ENCODE peak calls at places on chromosomes 6 and 20, in six cellular contexts. C is activated T-cell treated with anti-CD3 and anti-CD28 coated beads, Interleukin-2, amount 50 U/mL, for 24 hours; S is iris pigment epithelial cell; V is stimulated activated CD8-positive, alpha-beta memory T cell treated with anti-CD3 and anti-CD28 coated beads, Interleukin-2, amount 100 ng/mL, for 1 hour; R is tibial artery; O is ACHN. Y is an unnamed sample.

GRCh38 chr6:39240155-39240757 is 11.0 kb upstream of the KCNK5 start:
- DNase-seq in S (no peak), C (no peak), O (no peak), V (no peak), R (no peak), Y (no peak)

GRCh38 chr20:58294497-58295455 is 14.7 kb upstream of the RAB22A start:
- DNase-seq in C (no peak), S (peak; percentile 6), R (no peak), O (no peak), V (no peak), Y (no peak)

GRCh38 chr6:21438237-21438985 is 155.1 kb upstream of the SOX4 start:
- DNase-seq in O (no peak), S (peak; percentile 14), C (no peak), V (no peak), R (no peak), Y (no peak)

GRCh38 chr20:62252342-62252966 is 14.1 kb downstream of the OSBPL2 start:
- DNase-seq in C (no peak), O (peak; percentile 30), R (no peak), S (peak; percentile 13), V (no peak), Y (no peak)

GRCh38 chr6:52536424-52536916 is 40.4 kb downstream of the TRAM2 start:
- DNase-seq in S (no peak), C (no peak), V (no peak), R (no peak), O (no peak), Y (no peak)

GRCh38 chr6:157842213-157842612 is 19.2 kb downstream of the SNX9 start:
- DNase-seq in C (no peak), R (no peak), V (no peak), S (no peak), O (no peak), Y (no peak)

GRCh38 chr6:166864333-166864732 is 92.0 kb downstream of the RNASET2 start:
- DNase-seq in V (no peak), S (no peak), C (no peak), R (no peak), O (no peak), Y (no peak)

GRCh38 chr6:96520039-96520850 is 1.4 kb upstream of the UFL1 start:
- DNase-seq in R (no peak), O (peak; percentile 39), C (no peak), S (peak; percentile 57), V (no peak), Y (no peak)

GRCh38 chr6:113055086-113055485 is 708.0 kb downstream of the RFPL4B start:
- DNase-seq in O (no peak), C (no peak), R (no peak), V (no peak), S (no peak), Y (no peak)

GRCh38 chr6:15755555-15755954 is 92.7 kb upstream of the DTNBP1 start:
- DNase-seq in S (peak; percentile 68), V (no peak), C (no peak), R (no peak), O (no peak), Y (no peak)

GRCh38 chr6:36997811-36998722 is 7.4 kb upstream of the FGD2 start:
- DNase-seq in R (no peak), C (no peak), V (no peak), S (no peak), O (no peak), Y (no peak)

Y was measured in cortex of kidney.